ENCODE peak calls at places on chromosomes 6 and 20, in five cellular contexts. A is keratinocyte, D is tibial artery, B is aorta, W is colonic mucosa. S is an unnamed sample.

GRCh38 chr20:36273414-36274247 is 32.5 kb upstream of the DLGAP4 start:
- DNase-seq in W (no peak), D (peak; percentile 41), B (peak; percentile 47), A (no peak), S (no peak)

GRCh38 chr20:62652051-62652893 is 10.0 kb downstream of the SLCO4A1 start:
- DNase-seq in W (peak; percentile 94), B (peak; percentile 95), A (peak; percentile 63), D (peak; percentile 98), S (peak; percentile 87)

GRCh38 chr6:105786890-105787655 is 299.1 kb upstream of the PRDM1 start:
- DNase-seq in B (no peak), A (no peak), W (no peak), D (no peak), S (no peak)

GRCh38 chr6:31144296-31144969 is 5.6 kb upstream of the PSORS1C2 start:
- DNase-seq in B (no peak), A (no peak), D (no peak), W (peak; percentile 86), S (no peak)

GRCh38 chr6:136753624-136754023 is 38.7 kb downstream of the MAP3K5 start:
- DNase-seq in D (no peak), W (no peak), B (no peak), A (no peak), S (no peak)

GRCh38 chr6:113879186-113880096 is 22.3 kb downstream of the MARCKS start:
- DNase-seq in B (no peak), A (no peak), W (peak; percentile 70), D (no peak), S (no peak)

GRCh38 chr6:44470746-44471145 is 83.2 kb downstream of the CDC5L start:
- DNase-seq in D (no peak), A (no peak), W (no peak), B (no peak), S (no peak)

GRCh38 chr20:1122388-1123315 is 4.2 kb downstream of the PSMF1 start:
- DNase-seq in W (peak; percentile 75), B (no peak), D (no peak), A (no peak), S (peak; percentile 12)

GRCh38 chr6:166036321-166037105 is 131.1 kb downstream of the TBXT start:
- DNase-seq in W (no peak), A (no peak), B (no peak), D (no peak), S (no peak)

GRCh38 chr6:166029506-166029905 is 138.1 kb downstream of the TBXT start:
- DNase-seq in A (no peak), D (no peak), W (no peak), B (no peak), S (no peak)

GRCh38 chr6:166031275-166031674 is 136.4 kb downstream of the TBXT start:
- DNase-seq in A (no peak), W (no peak), D (no peak), B (no peak), S (no peak)

GRCh38 chr6:166027761-166028160 is 139.9 kb downstream of the TBXT start:
- DNase-seq in D (no peak), A (no peak), W (no peak), B (no peak), S (no peak)

DNA sequence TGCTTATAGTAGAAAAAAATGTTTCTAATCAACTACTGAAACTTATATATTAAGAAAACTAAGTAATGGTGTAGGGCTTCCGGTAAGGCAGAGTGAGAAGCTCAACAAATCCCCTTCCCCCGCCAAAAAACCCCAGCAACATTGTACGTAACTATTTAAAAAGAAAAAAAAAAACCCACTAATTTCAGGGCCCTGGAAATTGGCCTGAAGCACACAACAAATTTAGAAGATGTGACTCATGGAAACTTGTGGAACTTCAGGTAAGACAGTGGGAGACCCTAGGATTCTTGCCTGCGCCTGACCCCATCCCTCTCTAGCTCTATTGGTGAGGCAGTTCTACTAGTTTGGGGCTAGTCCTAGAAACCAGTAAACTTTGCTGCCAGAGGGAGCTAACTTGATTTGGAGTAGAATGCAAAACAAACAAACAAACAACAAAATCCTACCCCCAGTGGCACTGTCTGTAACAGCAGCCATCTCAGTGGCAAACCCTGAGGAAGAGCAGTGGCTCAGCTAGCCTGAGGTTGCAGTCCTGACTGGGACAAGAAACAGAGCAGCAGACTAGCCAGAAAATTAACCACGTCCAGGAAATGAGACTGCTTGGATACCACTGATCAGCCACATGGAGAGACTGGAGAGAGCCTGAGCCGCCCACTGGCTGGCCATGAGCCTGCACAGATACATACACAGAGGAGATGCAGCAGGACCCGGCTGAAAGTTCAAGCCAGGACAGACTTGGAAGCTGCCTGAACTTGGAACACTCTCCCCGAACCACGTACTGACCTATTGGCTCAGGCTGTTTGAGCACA is 135.1 kb downstream of the TBXT start:
- DNase-seq in B (no peak), A (no peak), W (no peak), D (no peak), S (no peak)
- H3K27ac ChIP-seq in B (no peak overlapping the region), A (no peak overlapping the region), W (no peak overlapping the region), D (no peak overlapping the region), S (no peak overlapping the region)

GRCh38 chr20:33656010-33656782 is 5.9 kb upstream of the C20orf144 start:
- DNase-seq in B (peak; percentile 57), W (no peak), D (peak; percentile 66), A (no peak), S (no peak)
- H3K27ac ChIP-seq in B (no peak overlapping the region), W (no peak overlapping the region), D (no peak overlapping the region), A (no peak overlapping the region), S (no peak overlapping the region)

GRCh38 chr6:10393544-10394225 is 21.2 kb downstream of the TFAP2A start:
- DNase-seq in W (no peak), D (no peak), A (no peak), B (no peak), S (no peak)
- H3K27ac ChIP-seq in W (no peak overlapping the region), D (no peak overlapping the region), A (no peak overlapping the region), B (no peak overlapping the region), S (no peak overlapping the region)

DNA sequence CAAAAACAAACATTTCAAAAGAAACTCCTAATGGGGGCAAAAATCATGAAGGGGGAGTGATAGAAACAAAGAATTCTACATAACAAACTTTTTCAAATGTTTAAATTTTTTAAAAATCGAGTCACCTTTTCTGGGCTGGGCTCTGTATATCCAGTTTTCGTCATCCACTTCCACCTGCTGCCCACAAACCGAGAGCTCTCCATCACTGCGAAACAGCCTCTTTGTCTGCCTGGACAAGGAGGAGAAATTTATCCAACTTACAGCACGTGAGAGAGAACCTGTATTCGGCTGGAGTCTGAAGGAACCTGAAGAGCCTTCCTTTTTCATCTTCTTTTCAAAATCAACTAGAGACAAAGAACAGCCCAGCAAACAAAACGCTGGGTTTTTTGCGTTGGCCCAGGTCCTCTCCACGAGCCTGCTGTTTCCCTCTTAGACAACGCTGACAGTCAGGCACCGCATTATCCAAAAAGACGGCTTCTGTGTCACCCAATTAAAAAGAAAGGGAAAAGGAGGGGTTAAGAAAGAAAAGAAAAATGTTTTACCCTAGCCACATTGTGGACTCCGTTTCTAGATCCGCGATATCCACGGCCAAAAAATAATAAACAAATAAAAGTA is 72.4 kb upstream of the NHSL1 start:
- DNase-seq in A (no peak), D (no peak), B (no peak), W (no peak), S (no peak)
- H3K27ac ChIP-seq in A (peak overlapping the region; percentile 1), D (peak overlapping the region; percentile 18), B (no peak overlapping the region), W (peak overlapping the region; percentile 26), S (no peak overlapping the region)

GRCh38 chr6:148533309-148534107 is 190.9 kb downstream of the SASH1 start:
- DNase-seq in W (no peak), D (no peak), A (no peak), B (no peak), S (no peak)

GRCh38 chr6:148534871-148535270 is 192.2 kb downstream of the SASH1 start:
- DNase-seq in D (no peak), A (no peak), B (no peak), W (no peak), S (no peak)

GRCh38 chr6:148535976-148536375 is 193.3 kb downstream of the SASH1 start:
- DNase-seq in D (no peak), A (no peak), B (no peak), W (no peak), S (no peak)

GRCh38 chr6:148532698-148533097 is 190.1 kb downstream of the SASH1 start:
- DNase-seq in D (no peak), W (no peak), A (no peak), B (no peak), S (no peak)

DNA sequence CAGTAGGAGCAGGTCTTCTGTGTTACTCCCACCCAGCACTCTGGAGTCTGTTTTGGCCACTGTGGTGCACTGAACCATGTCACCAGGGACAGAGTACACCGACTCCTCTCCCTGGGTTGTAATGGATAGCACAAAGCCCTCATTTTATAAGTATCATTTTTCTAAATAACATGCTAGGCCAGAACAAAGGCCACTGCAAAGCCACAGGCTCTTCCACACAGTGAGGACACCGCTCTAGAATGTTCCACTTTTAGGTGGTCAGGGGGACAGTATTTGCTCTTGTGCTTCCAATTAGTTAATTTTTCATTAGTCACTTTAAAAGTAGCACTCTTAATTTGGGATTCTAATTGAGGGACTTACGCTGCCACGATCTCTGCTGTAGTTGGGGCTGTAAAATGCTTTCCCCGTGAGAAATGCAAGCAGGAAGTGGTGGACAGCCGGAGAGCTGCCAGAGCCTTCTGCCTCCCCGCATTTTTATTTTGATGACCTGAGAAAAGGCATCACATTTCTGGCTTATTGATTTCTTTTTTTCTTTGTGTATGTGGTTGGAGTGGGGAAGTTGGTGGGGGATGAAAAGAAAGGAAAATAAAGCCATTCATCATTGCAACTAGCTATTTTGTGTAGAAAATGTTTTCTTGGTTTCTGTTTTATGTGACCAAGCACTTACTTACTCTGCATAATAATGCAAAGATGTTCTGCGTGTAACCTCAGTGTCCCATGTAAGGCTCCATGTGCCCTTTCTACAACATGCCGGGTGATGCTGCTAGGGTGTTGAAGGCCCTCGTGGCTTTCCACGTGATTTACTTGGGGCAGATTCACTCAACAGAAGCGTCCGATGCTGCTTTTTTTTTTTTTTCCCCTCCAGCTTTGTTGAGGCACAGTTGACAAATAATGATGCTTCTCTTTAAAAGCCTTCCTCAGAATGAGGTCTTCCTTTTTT is 195.9 kb downstream of the SASH1 start:
- DNase-seq in D (no peak), W (no peak), B (no peak), A (no peak), S (no peak)
- H3K27ac ChIP-seq in D (peak overlapping the region; percentile 6), W (no peak overlapping the region), B (no peak overlapping the region), A (no peak overlapping the region), S (no peak overlapping the region)

GRCh38 chr6:157605484-157605883 is 217.6 kb upstream of the SNX9 start:
- DNase-seq in A (no peak), B (no peak), D (peak; percentile 58), W (no peak), S (no peak)

GRCh38 chr6:157608221-157609075 is 214.6 kb upstream of the SNX9 start:
- DNase-seq in D (peak; percentile 44), W (no peak), A (no peak), B (no peak), S (no peak)

GRCh38 chr6:157609117-157609516 is 213.9 kb upstream of the SNX9 start:
- DNase-seq in A (no peak), B (no peak), D (peak; percentile 7), W (no peak), S (no peak)

GRCh38 chr6:157606516-157606915 is 216.5 kb upstream of the SNX9 start:
- DNase-seq in A (no peak), D (peak; percentile 37), W (no peak), B (no peak), S (no peak)

GRCh38 chr6:157607317-157608109 is 215.5 kb upstream of the SNX9 start:
- DNase-seq in W (no peak), A (no peak), D (peak; percentile 29), B (no peak), S (no peak)
- H3K27ac ChIP-seq in W (no peak overlapping the region), A (no peak overlapping the region), D (no peak overlapping the region), B (no peak overlapping the region), S (no peak overlapping the region)

S was measured in epithelial cell of prostate.